ENCODE peak calls at places on chromosomes 7 and 10, in five cellular contexts. S is right cardiac atrium; D is cardiac muscle cell; R is AG04450; P is activated CD8-positive, alpha-beta memory T cell treated with anti-CD3 and anti-CD28 coated beads for 24 hours. C is an unnamed sample.
A peak's percentile ranks its signal among the peaks of the same experiment; 100 is the strongest.

GRCh38 chr7:131038153-131038552 is 289.5 kb upstream of the MKLN1 start:
- DNase-seq in P (peak; percentile 53), R (no peak), D (no peak), S (peak; percentile 12), C (no peak)

GRCh38 chr7:37354661-37355131 is 94.0 kb downstream of the ELMO1 start:
- DNase-seq in P (peak; percentile 76), R (no peak), D (peak; percentile 30), S (peak; percentile 93), C (peak; percentile 79)

GRCh38 chr10:52004342-52004949 is 305.1 kb upstream of the CSTF2T start:
- DNase-seq in S (no peak), D (peak; percentile 42), P (no peak), R (peak; percentile 27), C (no peak)

GRCh38 chr7:40935435-40935834 is 767.5 kb downstream of the INHBA start:
- DNase-seq in P (no peak), S (no peak), D (no peak), R (no peak), C (no peak)

GRCh38 chr7:134473861-134474291 is 15.0 kb upstream of the AKR1B1 start:
- DNase-seq in S (no peak), D (no peak), P (no peak), R (no peak), C (no peak)

GRCh38 chr7:145360511-145361100 is 524.8 kb upstream of the TPK1 start:
- DNase-seq in P (no peak), D (no peak), S (peak; percentile 34), R (no peak), C (no peak)

GRCh38 chr7:30171753-30172447 is 37.1 kb downstream of the MTURN start:
- DNase-seq in S (no peak), R (no peak), D (no peak), P (no peak), C (no peak)

GRCh38 chr7:142668495-142668894 is 80.8 kb upstream of the PRSS1 start:
- DNase-seq in R (no peak), S (no peak), P (no peak), D (no peak), C (no peak)

GRCh38 chr10:132574783-132575319 is 37.3 kb downstream of the INPP5A start:
- DNase-seq in P (no peak), R (no peak), D (peak; percentile 47), S (peak; percentile 53), C (no peak)

GRCh38 chr7:54426406-54426805 is 115.8 kb upstream of the VSTM2A start:
- DNase-seq in R (no peak), D (no peak), S (no peak), P (no peak), C (no peak)

GRCh38 chr7:94420321-94420720 is 25.6 kb downstream of the COL1A2 start:
- DNase-seq in D (no peak), S (no peak), R (no peak), P (no peak), C (no peak)

GRCh38 chr7:130369831-130370230 is 10.5 kb upstream of the CPA1 start:
- DNase-seq in S (no peak), R (no peak), P (no peak), D (no peak), C (no peak)

GRCh38 chr10:91162050-91162494 is 58.4 kb upstream of the PCGF5 start:
- DNase-seq in P (no peak), R (no peak), D (no peak), S (no peak), C (no peak)

GRCh38 chr10:114681542-114681941 is 23.5 kb upstream of the ABLIM1 start:
- DNase-seq in P (no peak), D (no peak), S (no peak), R (no peak), C (peak; percentile 39)

GRCh38 chr7:117157121-117157870 is 165.6 kb downstream of the WNT2 start:
- DNase-seq in S (peak; percentile 74), P (no peak), R (peak; percentile 59), D (no peak), C (peak; percentile 17)

GRCh38 chr7:13903997-13904396 is 85.5 kb downstream of the ETV1 start:
- DNase-seq in P (no peak), R (no peak), D (no peak), S (no peak), C (no peak)

GRCh38 chr10:31350891-31351290 is 31.9 kb downstream of the ZEB1 start:
- DNase-seq in P (no peak), S (no peak), R (no peak), D (no peak), C (no peak)

GRCh38 chr10:127028556-127028955 is 123.3 kb downstream of the DOCK1 start:
- DNase-seq in D (no peak), S (no peak), R (no peak), P (no peak), C (no peak)

GRCh38 chr7:129115676-129116075 is 28.8 kb upstream of the TSPAN33 start:
- DNase-seq in R (no peak), S (no peak), P (no peak), D (no peak), C (no peak)

GRCh38 chr10:17793823-17794759 is 15.1 kb upstream of the MRC1 start:
- DNase-seq in P (no peak), R (no peak), S (no peak), D (no peak), C (no peak)

GRCh38 chr7:66258409-66258808 is 53.3 kb downstream of the TPST1 start:
- DNase-seq in S (no peak), P (no peak), R (no peak), D (no peak), C (no peak)

GRCh38 chr10:73644015-73644743 is 2.9 kb upstream of the MYOZ1 start:
- DNase-seq in D (peak; percentile 80), S (no peak), P (peak; percentile 69), R (no peak), C (no peak)

GRCh38 chr10:28125701-28126100 is 126.8 kb upstream of the ODAD2 start:
- DNase-seq in P (no peak), S (no peak), R (no peak), D (no peak), C (no peak)

GRCh38 chr7:18125536-18125935 is 97.9 kb upstream of the PRPS1L1 start:
- DNase-seq in R (no peak), D (no peak), P (no peak), S (no peak), C (no peak)

GRCh38 chr10:13102002-13102794 is 2.2 kb downstream of the OPTN start:
- DNase-seq in S (no peak), D (no peak), R (no peak), P (no peak), C (no peak)

GRCh38 chr10:29102233-29102632 is 186.6 kb upstream of the LYZL1 start:
- DNase-seq in D (no peak), P (no peak), R (no peak), S (no peak), C (no peak)

GRCh38 chr10:121324678-121325213 is 273.5 kb downstream of the FGFR2 start:
- DNase-seq in S (no peak), R (no peak), D (no peak), P (no peak), C (no peak)

GRCh38 chr10:117345143-117345542 is 30.1 kb downstream of the PDZD8 start:
- DNase-seq in P (no peak), S (no peak), R (no peak), D (no peak), C (no peak)

GRCh38 chr7:141748401-141748800 is 10.2 kb downstream of the SSBP1 start:
- DNase-seq in S (no peak), P (no peak), D (no peak), R (no peak), C (no peak)

GRCh38 chr7:131633342-131633843 is 77.0 kb upstream of the PODXL start:
- DNase-seq in P (no peak), D (no peak), S (peak; percentile 71), R (no peak), C (no peak)

GRCh38 chr10:117860823-117861222 is 185.9 kb downstream of the RAB11FIP2 start:
- DNase-seq in R (no peak), S (no peak), P (no peak), D (no peak), C (no peak)

GRCh38 chr10:71465576-71466252 is 69.0 kb downstream of the CDH23 start:
- DNase-seq in R (no peak), P (no peak), D (no peak), S (no peak), C (no peak)

GRCh38 chr7:27229448-27229847 is 13.2 kb upstream of the EVX1 start:
- DNase-seq in R (no peak), S (no peak), P (peak; percentile 33), D (no peak), C (no peak)

GRCh38 chr7:17944720-17945119 is 4.4 kb upstream of the SNX13 start:
- DNase-seq in P (no peak), D (no peak), R (no peak), S (no peak), C (no peak)

GRCh38 chr7:5796076-5796475 is 14.6 kb upstream of the RNF216 start:
- DNase-seq in S (no peak), R (no peak), P (no peak), D (no peak), C (no peak)

C was measured in left ventricle myocardium inferior.